ENCODE peak calls at places on chromosomes 16 and 17, in ten cellular contexts. J is H1, R is breast epithelium, Q is esophagus muscularis mucosa, M is transverse colon, Y is stomach, V is SK-N-SH, B is sigmoid colon, S is GM23338, K is vagina. X is an unnamed sample.

GRCh38 chr17:38620551-38621277 is 15.0 kb upstream of the SRCIN1 start:
- DNase-seq in V (no peak), J (no peak), Y (no peak), M (no peak), K (no peak), S (no peak), R (no peak), B (no peak), Q (no peak), X (no peak)

GRCh38 chr16:397135-397661 is at the start of gene NME4:
- DNase-seq in Q (no peak), Y (no peak), B (peak), K (no peak), V (peak), M (peak), R (no peak), S (peak), J (no peak), X (no peak)

GRCh38 chr16:25260416-25260815 is 2.8 kb upstream of the ZKSCAN2 start:
- DNase-seq in K (no peak), B (no peak), M (no peak), J (no peak), R (no peak), Q (no peak), V (no peak), S (no peak), Y (no peak), X (no peak)

GRCh38 chr16:10114411-10114810 is 67.8 kb downstream of the GRIN2A start:
- DNase-seq in Y (no peak), Q (no peak), K (no peak), M (no peak), V (no peak), B (no peak), S (no peak), J (no peak), R (no peak), X (no peak)

GRCh38 chr16:67845291-67846062 is 1.3 kb upstream of the NUTF2 start:
- DNase-seq in Q (no peak), J (no peak), V (no peak), M (no peak), Y (no peak), S (peak), K (no peak), B (no peak), R (no peak), X (no peak)

GRCh38 chr17:77735051-77735340 is 223.5 kb upstream of the TNRC6C start:
- DNase-seq in V (peak), Y (no peak), B (no peak), J (no peak), R (no peak), S (no peak), Q (peak), M (no peak), K (peak), X (no peak)

GRCh38 chr17:64694207-64694606 is 32.1 kb upstream of the SMURF2 start:
- DNase-seq in B (no peak), Q (no peak), J (no peak), R (peak), K (no peak), V (no peak), M (peak), S (no peak), Y (peak), X (no peak)

GRCh38 chr16:88352261-88353200 is 30.2 kb upstream of the ZNF469 start:
- DNase-seq in K (no peak), J (no peak), Q (no peak), R (peak), V (peak), B (peak), M (no peak), S (no peak), Y (no peak), X (no peak)

GRCh38 chr16:86818701-86819522 is 240.6 kb downstream of the FOXL1 start:
- DNase-seq in K (no peak), Y (no peak), M (no peak), V (no peak), R (no peak), S (no peak), B (no peak), J (no peak), Q (no peak), X (no peak)

GRCh38 chr17:27538156-27538955 is 82.1 kb downstream of the KSR1 start:
- DNase-seq in J (no peak), Q (no peak), Y (no peak), V (no peak), M (no peak), R (no peak), K (no peak), S (no peak), B (no peak), X (no peak)

GRCh38 chr17:19755821-19756510 is 7.9 kb upstream of the ALDH3A1 start:
- DNase-seq in S (no peak), K (no peak), J (no peak), Q (no peak), R (no peak), Y (no peak), V (no peak), M (no peak), B (no peak), X (no peak)

GRCh38 chr16:35011-35775 is 18.2 kb downstream of the POLR3K start:
- DNase-seq in V (no peak), K (no peak), R (no peak), Q (no peak), B (peak), S (peak), J (no peak), M (no peak), Y (no peak), X (no peak)

GRCh38 chr16:85234310-85235235 is 122.3 kb upstream of the CIBAR2 start:
- DNase-seq in M (peak), K (no peak), R (no peak), Y (peak), S (peak), J (peak), Q (no peak), V (peak), B (peak), X (no peak)

GRCh38 chr16:24966031-24966430 is 49.1 kb downstream of the ARHGAP17 start:
- DNase-seq in J (no peak), V (no peak), B (no peak), R (no peak), M (no peak), Q (no peak), K (no peak), S (no peak), Y (no peak), X (no peak)

GRCh38 chr16:30934827-30935557 is 11.6 kb downstream of the FBXL19 start:
- DNase-seq in Y (peak), Q (no peak), S (peak), R (no peak), B (no peak), J (no peak), V (peak), M (peak), K (no peak), X (no peak)

GRCh38 chr17:17813725-17814095 is 23.1 kb downstream of the SREBF1 start:
- DNase-seq in Y (no peak), R (no peak), V (no peak), J (no peak), S (no peak), Q (no peak), B (no peak), M (no peak), K (no peak), X (no peak)

GRCh38 chr16:89017956-89018604 is 41.1 kb upstream of the CBFA2T3 start:
- DNase-seq in J (no peak), B (peak), Y (no peak), M (no peak), S (no peak), R (no peak), V (no peak), K (no peak), Q (no peak), X (no peak)

GRCh38 chr16:49282690-49283375 is 1.2 kb upstream of the CBLN1 start:
- DNase-seq in S (peak), Q (peak), Y (no peak), J (peak), V (peak), K (no peak), R (no peak), M (no peak), B (no peak), X (no peak)

GRCh38 chr17:65198653-65199382 is 61.6 kb downstream of the RGS9 start:
- DNase-seq in M (no peak), R (no peak), S (peak), B (no peak), Y (no peak), V (peak), K (no peak), Q (no peak), J (no peak), X (peak)

GRCh38 chr17:74778960-74779359 is 2.8 kb upstream of the NAT9 start:
- DNase-seq in S (no peak), B (no peak), Y (no peak), K (no peak), Q (no peak), J (no peak), R (no peak), M (no peak), V (no peak), X (no peak)

GRCh38 chr16:70746040-70746707 is 54.8 kb downstream of the VAC14 start:
- DNase-seq in Q (peak), M (peak), S (no peak), R (peak), V (peak), B (peak), J (no peak), K (no peak), Y (peak), X (no peak)

GRCh38 chr17:58325289-58325726 is 3.3 kb downstream of the TSPOAP1 start:
- DNase-seq in S (peak), M (no peak), K (no peak), R (no peak), J (no peak), Q (no peak), V (peak), Y (no peak), B (no peak), X (no peak)

GRCh38 chr16:1097800-1098199 is 1.8 kb upstream of the C1QTNF8 start:
- DNase-seq in V (no peak), J (no peak), Q (no peak), B (no peak), R (no peak), K (no peak), Y (no peak), S (no peak), M (no peak), X (no peak)

GRCh38 chr16:84864266-84864955 is 44.6 kb downstream of the CRISPLD2 start:
- DNase-seq in R (no peak), Y (no peak), K (no peak), V (no peak), J (no peak), B (no peak), M (no peak), Q (no peak), S (no peak), X (no peak)

GRCh38 chr16:84082835-84083569 is 33.7 kb downstream of the MBTPS1 start:
- DNase-seq in Y (no peak), M (no peak), K (no peak), V (no peak), Q (no peak), S (no peak), J (no peak), B (no peak), R (no peak), X (no peak)

DNA sequence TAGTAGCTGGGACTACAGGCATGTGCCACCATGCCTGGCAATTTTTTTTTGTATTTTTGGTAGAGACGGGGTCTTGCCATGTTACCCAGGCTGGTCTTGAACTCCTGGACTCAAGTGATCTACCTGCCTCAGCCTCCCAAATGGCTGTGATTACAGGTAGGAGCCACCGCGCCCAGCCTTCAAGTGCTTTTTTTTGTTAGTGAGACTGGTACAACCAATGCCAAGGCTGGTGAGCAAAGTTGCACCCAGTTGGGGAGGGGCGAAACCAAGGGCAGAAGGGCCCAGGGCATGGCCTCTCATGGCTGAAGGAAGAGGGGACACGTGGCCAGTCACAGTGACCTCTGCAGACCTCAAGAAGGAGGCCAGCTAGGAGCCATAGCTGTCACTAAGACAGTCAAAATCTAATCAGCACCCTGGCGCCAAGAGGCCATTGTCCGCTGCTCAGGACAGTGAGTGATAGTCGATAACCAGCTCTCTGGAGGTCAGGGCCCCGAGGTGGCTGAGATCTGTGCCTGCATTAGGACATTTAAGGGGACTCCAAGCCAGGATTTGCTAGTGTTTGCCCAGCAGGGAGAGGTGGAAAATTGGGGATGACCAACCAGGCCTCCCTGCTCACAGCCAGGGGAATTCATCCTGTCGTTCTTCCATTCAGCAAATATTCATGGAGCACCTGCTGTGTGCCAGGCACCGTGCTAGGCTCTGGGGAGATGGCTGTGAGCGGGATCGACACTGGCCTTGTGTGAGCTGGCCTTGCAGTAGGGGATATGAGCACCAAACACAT is 10.2 kb downstream of the IL4R start:
- DNase-seq in S (no peak), R (no peak), Y (no peak), Q (no peak), J (no peak), V (no peak), B (peak), K (no peak), M (no peak), X (no peak)
- TF ChIP-seq POLR2AphosphoS5 in S (no peak), R (no peak), Y (no peak), Q (no peak), J (no peak), V (no peak), B (no peak), K (no peak), M (no peak), X (no peak)

GRCh38 chr16:3068486-3068885 is 3.0 kb downstream of the IL32 start:
- DNase-seq in V (no peak), K (no peak), J (no peak), Q (no peak), B (no peak), R (no peak), Y (no peak), S (no peak), M (peak), X (no peak)
- H3K27ac ChIP-seq in V (no peak), K (no peak), J (no peak), Q (no peak), B (no peak), R (no peak), Y (no peak), S (no peak), M (no peak), X (no peak)

GRCh38 chr17:20998571-20999043 is 44.2 kb downstream of the USP22 start:
- DNase-seq in S (no peak), M (no peak), B (no peak), K (no peak), J (no peak), V (no peak), R (no peak), Y (no peak), Q (no peak), X (no peak)
- TF ChIP-seq POLR2AphosphoS5 in S (no peak), M (no peak), B (no peak), K (no peak), J (peak), V (no peak), R (no peak), Y (no peak), Q (no peak), X (no peak)

DNA sequence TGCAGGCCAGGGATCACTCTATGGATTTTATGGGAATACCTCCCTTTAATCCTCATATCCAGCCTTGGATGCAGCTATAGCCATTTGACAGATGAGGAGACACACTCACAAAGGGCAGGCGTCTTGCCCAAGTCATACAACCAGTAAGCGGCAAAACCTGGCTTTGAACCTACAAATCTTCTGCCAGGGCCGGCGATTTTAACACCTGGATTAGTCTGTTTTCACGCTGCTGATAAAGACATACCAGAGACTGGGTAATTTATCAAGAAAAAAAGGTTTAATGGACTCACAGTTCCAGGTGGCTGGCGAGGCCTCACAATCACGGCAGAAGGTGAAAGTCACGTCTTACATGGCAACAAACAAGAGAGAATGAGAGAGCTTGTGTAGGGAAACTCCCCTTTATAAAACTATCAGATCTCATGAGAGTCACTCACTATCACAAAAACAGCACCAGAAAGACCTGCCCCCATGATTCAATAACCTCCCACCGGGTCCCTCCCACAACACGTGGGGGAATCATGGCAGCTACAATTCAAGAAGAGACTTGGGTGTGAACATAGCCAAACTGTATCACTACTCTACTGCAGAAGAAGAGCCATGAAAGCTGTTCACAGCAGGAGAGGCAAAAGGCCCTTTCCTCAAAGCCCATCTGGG is 67.5 kb downstream of the XYLT1 start:
- DNase-seq in R (no peak), J (no peak), B (no peak), S (no peak), Y (no peak), M (no peak), K (no peak), Q (no peak), V (no peak), X (no peak)
- H3K27ac ChIP-seq in R (peak), J (no peak), B (peak), S (no peak), Y (no peak), M (peak), K (peak), Q (peak), V (no peak), X (no peak)

GRCh38 chr16:21260870-21261791 is 17.0 kb downstream of the CRYM start:
- DNase-seq in V (no peak), K (no peak), Q (no peak), R (no peak), S (no peak), M (peak), B (no peak), Y (peak), J (no peak), X (no peak)

GRCh38 chr16:21262779-21263639 is 15.1 kb downstream of the CRYM start:
- DNase-seq in J (no peak), B (no peak), Q (no peak), S (no peak), R (no peak), K (no peak), M (no peak), V (no peak), Y (no peak), X (no peak)

GRCh38 chr16:21265104-21265825 is 12.8 kb downstream of the CRYM start:
- DNase-seq in J (no peak), B (no peak), Y (no peak), R (no peak), K (peak), S (no peak), V (no peak), M (no peak), Q (peak), X (no peak)

GRCh38 chr16:21264226-21265036 is 13.7 kb downstream of the CRYM start:
- DNase-seq in R (no peak), J (no peak), Y (no peak), Q (peak), S (no peak), B (no peak), M (peak), V (no peak), K (peak), X (no peak)

DNA sequence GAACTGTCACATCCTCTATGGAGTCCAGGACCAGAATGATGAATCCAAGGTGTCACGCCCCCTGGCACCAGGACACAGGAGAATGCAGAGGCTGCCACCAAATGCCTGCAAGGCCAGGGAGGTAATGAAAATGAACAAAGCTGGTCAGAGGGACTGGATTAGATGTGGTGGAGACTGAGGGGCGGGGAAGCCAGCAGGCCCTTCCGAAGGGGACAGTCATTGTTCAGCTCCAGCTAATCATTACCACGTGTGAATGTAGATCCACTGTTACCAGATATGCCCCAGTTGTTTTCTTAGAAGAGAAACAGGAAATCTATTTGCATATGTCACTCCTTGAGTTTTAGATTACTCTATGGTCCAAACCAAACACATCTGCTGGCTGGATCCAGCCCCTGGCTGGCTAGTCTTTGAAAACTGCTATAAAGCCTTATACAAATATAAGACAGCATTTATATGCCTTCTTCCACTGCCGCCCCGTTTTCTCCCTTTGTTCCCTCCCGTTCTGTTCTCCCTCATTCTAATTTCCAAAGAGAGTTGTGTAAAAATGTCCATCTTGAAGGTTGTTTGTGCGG is 14.4 kb downstream of the CRYM start:
- DNase-seq in Y (no peak), S (no peak), Q (no peak), J (no peak), B (no peak), R (no peak), K (no peak), V (peak), M (peak), X (no peak)
- TF ChIP-seq POLR2AphosphoS5 in Y (no peak), S (no peak), Q (no peak), J (no peak), B (no peak), R (no peak), K (no peak), V (no peak), M (no peak), X (no peak)

GRCh38 chr17:55577011-55577586 is 65.8 kb upstream of the SMIM36 start:
- DNase-seq in K (no peak), M (peak), S (no peak), B (peak), V (no peak), Q (no peak), Y (no peak), R (no peak), J (no peak), X (no peak)
- H3K27ac ChIP-seq in K (peak), M (peak), S (no peak), B (peak), V (peak), Q (peak), Y (peak), R (peak), J (no peak), X (peak)

DNA sequence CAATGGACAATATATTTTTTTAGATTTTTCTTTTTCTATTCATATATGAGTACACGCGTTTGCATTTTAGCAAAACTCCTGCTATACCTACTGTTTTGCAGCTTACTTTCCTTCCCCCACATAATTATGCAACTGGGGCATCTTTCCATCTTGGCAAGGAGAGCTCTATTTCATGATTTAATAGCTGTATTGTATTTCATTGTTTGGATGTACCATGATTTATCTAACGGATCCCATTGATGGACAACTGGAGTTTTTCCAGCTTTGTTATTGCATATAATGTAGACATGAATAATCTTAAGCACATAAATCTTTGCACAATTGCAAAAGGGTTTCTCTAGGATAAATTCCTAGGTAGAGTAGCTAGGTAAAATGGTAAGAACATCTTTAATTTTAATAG is 133.9 kb downstream of the PITPNC1 start:
- DNase-seq in M (no peak), V (no peak), B (no peak), R (no peak), Q (no peak), S (no peak), K (no peak), J (no peak), Y (no peak), X (no peak)
- TF ChIP-seq POLR2AphosphoS5 in M (no peak), V (no peak), B (no peak), R (no peak), Q (no peak), S (no peak), K (peak), J (no peak), Y (no peak), X (no peak)

GRCh38 chr17:7225711-7226331 is 6.1 kb downstream of the ACADVL start:
- DNase-seq in Y (no peak), J (no peak), M (no peak), V (no peak), S (no peak), B (no peak), R (no peak), Q (no peak), K (no peak), X (no peak)
- H3K27ac ChIP-seq in Y (no peak), J (no peak), M (no peak), V (peak), S (peak), B (no peak), R (peak), Q (peak), K (peak), X (peak)